ENCODE peak calls at places on chromosomes 2 and 18, in six cellular contexts. One of them, this sample, is unnamed.

GRCh38 chr2:186497928-186498327 is 11.9 kb downstream of the ZC3H15 start:
- DNase-seq in upper lobe of left lung: no peak
- DNase-seq in stomach: no peak
- DNase-seq in heart left ventricle: no peak
- DNase-seq in GM12878: no peak
- DNase-seq in K562: no peak
- DNase-seq in this sample: no peak

GRCh38 chr2:173427887-173428683 is 73.4 kb downstream of the CDCA7 start:
- DNase-seq in stomach: peak; percentile 70
- DNase-seq in heart left ventricle: peak; percentile 66
- DNase-seq in GM12878: no peak
- DNase-seq in upper lobe of left lung: no peak
- DNase-seq in K562: no peak
- DNase-seq in this sample: no peak

GRCh38 chr18:62325806-62326645 is 916 bp downstream of the TNFRSF11A start:
- DNase-seq in upper lobe of left lung: peak; percentile 86
- DNase-seq in GM12878: no peak
- DNase-seq in heart left ventricle: no peak
- DNase-seq in stomach: no peak
- DNase-seq in K562: no peak
- DNase-seq in this sample: no peak

GRCh38 chr2:26578581-26578980 is 62.6 kb downstream of the CIB4 start:
- DNase-seq in GM12878: no peak
- DNase-seq in stomach: no peak
- DNase-seq in heart left ventricle: no peak
- DNase-seq in K562: no peak
- DNase-seq in upper lobe of left lung: no peak
- DNase-seq in this sample: no peak

GRCh38 chr2:121085801-121086200 is 199.2 kb downstream of the TFCP2L1 start:
- DNase-seq in GM12878: no peak
- DNase-seq in stomach: peak; percentile 81
- DNase-seq in K562: no peak
- DNase-seq in upper lobe of left lung: no peak
- DNase-seq in heart left ventricle: no peak
- DNase-seq in this sample: no peak

GRCh38 chr2:56192664-56193305 is 9.0 kb downstream of the CCDC85A start:
- DNase-seq in K562: no peak
- DNase-seq in GM12878: no peak
- DNase-seq in upper lobe of left lung: peak; percentile 72
- DNase-seq in heart left ventricle: no peak
- DNase-seq in stomach: no peak
- DNase-seq in this sample: no peak

GRCh38 chr2:138610201-138610945 is 108.8 kb downstream of the SPOPL start:
- DNase-seq in heart left ventricle: no peak
- DNase-seq in stomach: no peak
- DNase-seq in K562: no peak
- DNase-seq in GM12878: no peak
- DNase-seq in upper lobe of left lung: no peak
- DNase-seq in this sample: no peak

GRCh38 chr2:43269706-43270105 is 43.3 kb upstream of the ZFP36L2 start:
- DNase-seq in GM12878: no peak
- DNase-seq in upper lobe of left lung: no peak
- DNase-seq in stomach: peak; percentile 28
- DNase-seq in heart left ventricle: peak; percentile 89
- DNase-seq in K562: no peak
- DNase-seq in this sample: no peak

GRCh38 chr2:127637236-127637630 is 8.7 kb upstream of the GPR17 start:
- DNase-seq in K562: no peak
- DNase-seq in upper lobe of left lung: peak; percentile 74
- DNase-seq in stomach: no peak
- DNase-seq in GM12878: no peak
- DNase-seq in heart left ventricle: no peak
- DNase-seq in this sample: no peak

GRCh38 chr2:24909555-24910177 is 10.4 kb downstream of the ADCY3 start:
- DNase-seq in GM12878: no peak
- DNase-seq in heart left ventricle: no peak
- DNase-seq in K562: no peak
- DNase-seq in upper lobe of left lung: no peak
- DNase-seq in stomach: no peak
- DNase-seq in this sample: no peak

GRCh38 chr2:43228341-43228751 is 1.9 kb upstream of the ZFP36L2 start:
- DNase-seq in upper lobe of left lung: no peak
- DNase-seq in K562: no peak
- DNase-seq in stomach: no peak
- DNase-seq in GM12878: no peak
- DNase-seq in heart left ventricle: no peak
- DNase-seq in this sample: no peak

GRCh38 chr18:55511277-55511676 is 76.7 kb downstream of the TCF4 start:
- DNase-seq in K562: no peak
- DNase-seq in heart left ventricle: no peak
- DNase-seq in stomach: no peak
- DNase-seq in upper lobe of left lung: no peak
- DNase-seq in GM12878: no peak
- DNase-seq in this sample: no peak

GRCh38 chr2:158300394-158300793 is 156.2 kb downstream of the CCDC148 start:
- DNase-seq in heart left ventricle: no peak
- DNase-seq in stomach: no peak
- DNase-seq in GM12878: no peak
- DNase-seq in K562: no peak
- DNase-seq in upper lobe of left lung: no peak
- DNase-seq in this sample: no peak

GRCh38 chr2:175062787-175063585 is 57.8 kb upstream of the CHN1 start:
- DNase-seq in stomach: no peak
- DNase-seq in heart left ventricle: no peak
- DNase-seq in GM12878: no peak
- DNase-seq in K562: no peak
- DNase-seq in upper lobe of left lung: no peak
- DNase-seq in this sample: no peak

GRCh38 chr18:8998481-8999217 is 103.8 kb upstream of the NDUFV2 start:
- DNase-seq in GM12878: no peak
- DNase-seq in heart left ventricle: no peak
- DNase-seq in K562: peak; percentile 40
- DNase-seq in stomach: no peak
- DNase-seq in upper lobe of left lung: no peak
- DNase-seq in this sample: no peak

GRCh38 chr2:196372276-196372809 is 201.0 kb upstream of the STK17B start:
- DNase-seq in K562: no peak
- DNase-seq in stomach: no peak
- DNase-seq in heart left ventricle: no peak
- DNase-seq in GM12878: no peak
- DNase-seq in upper lobe of left lung: no peak
- DNase-seq in this sample: no peak

GRCh38 chr2:237614151-237614720 is 13.2 kb upstream of the LRRFIP1 start:
- DNase-seq in stomach: no peak
- DNase-seq in K562: no peak
- DNase-seq in upper lobe of left lung: no peak
- DNase-seq in heart left ventricle: no peak
- DNase-seq in GM12878: no peak
- DNase-seq in this sample: no peak

GRCh38 chr18:58639751-58640427 is 11.0 kb upstream of the ALPK2 start:
- DNase-seq in stomach: no peak
- DNase-seq in heart left ventricle: no peak
- DNase-seq in K562: no peak
- DNase-seq in GM12878: no peak
- DNase-seq in upper lobe of left lung: no peak
- DNase-seq in this sample: no peak

GRCh38 chr2:178177066-178177679 is 17.1 kb upstream of the OSBPL6 start:
- DNase-seq in GM12878: no peak
- DNase-seq in K562: no peak
- DNase-seq in upper lobe of left lung: no peak
- DNase-seq in heart left ventricle: no peak
- DNase-seq in stomach: no peak
- DNase-seq in this sample: no peak

GRCh38 chr2:74867841-74868658 is 34.1 kb downstream of the HK2 start:
- DNase-seq in K562: no peak
- DNase-seq in heart left ventricle: no peak
- DNase-seq in GM12878: no peak
- DNase-seq in stomach: peak; percentile 71
- DNase-seq in upper lobe of left lung: no peak
- DNase-seq in this sample: no peak

GRCh38 chr2:74045454-74045853 is 60.7 kb downstream of the TET3 start:
- DNase-seq in GM12878: no peak
- DNase-seq in upper lobe of left lung: no peak
- DNase-seq in K562: no peak
- DNase-seq in heart left ventricle: no peak
- DNase-seq in stomach: no peak
- DNase-seq in this sample: no peak

GRCh38 chr18:26656401-26656943 is 108.1 kb upstream of the KCTD1 start:
- DNase-seq in K562: no peak
- DNase-seq in stomach: no peak
- DNase-seq in heart left ventricle: no peak
- DNase-seq in upper lobe of left lung: no peak
- DNase-seq in GM12878: no peak
- DNase-seq in this sample: no peak

GRCh38 chr18:26656944-26657536 is 108.7 kb upstream of the KCTD1 start:
- DNase-seq in upper lobe of left lung: peak; percentile 95
- DNase-seq in heart left ventricle: peak; percentile 86
- DNase-seq in GM12878: no peak
- DNase-seq in K562: no peak
- DNase-seq in stomach: peak; percentile 85
- DNase-seq in this sample: no peak

GRCh38 chr18:26654173-26655009 is 106.0 kb upstream of the KCTD1 start:
- DNase-seq in K562: no peak
- DNase-seq in upper lobe of left lung: no peak
- DNase-seq in stomach: no peak
- DNase-seq in heart left ventricle: no peak
- DNase-seq in GM12878: no peak
- DNase-seq in this sample: no peak

GRCh38 chr18:26655010-26655613 is 106.8 kb upstream of the KCTD1 start:
- DNase-seq in upper lobe of left lung: no peak
- DNase-seq in heart left ventricle: no peak
- DNase-seq in GM12878: no peak
- DNase-seq in stomach: no peak
- DNase-seq in K562: no peak
- DNase-seq in this sample: no peak

DNA sequence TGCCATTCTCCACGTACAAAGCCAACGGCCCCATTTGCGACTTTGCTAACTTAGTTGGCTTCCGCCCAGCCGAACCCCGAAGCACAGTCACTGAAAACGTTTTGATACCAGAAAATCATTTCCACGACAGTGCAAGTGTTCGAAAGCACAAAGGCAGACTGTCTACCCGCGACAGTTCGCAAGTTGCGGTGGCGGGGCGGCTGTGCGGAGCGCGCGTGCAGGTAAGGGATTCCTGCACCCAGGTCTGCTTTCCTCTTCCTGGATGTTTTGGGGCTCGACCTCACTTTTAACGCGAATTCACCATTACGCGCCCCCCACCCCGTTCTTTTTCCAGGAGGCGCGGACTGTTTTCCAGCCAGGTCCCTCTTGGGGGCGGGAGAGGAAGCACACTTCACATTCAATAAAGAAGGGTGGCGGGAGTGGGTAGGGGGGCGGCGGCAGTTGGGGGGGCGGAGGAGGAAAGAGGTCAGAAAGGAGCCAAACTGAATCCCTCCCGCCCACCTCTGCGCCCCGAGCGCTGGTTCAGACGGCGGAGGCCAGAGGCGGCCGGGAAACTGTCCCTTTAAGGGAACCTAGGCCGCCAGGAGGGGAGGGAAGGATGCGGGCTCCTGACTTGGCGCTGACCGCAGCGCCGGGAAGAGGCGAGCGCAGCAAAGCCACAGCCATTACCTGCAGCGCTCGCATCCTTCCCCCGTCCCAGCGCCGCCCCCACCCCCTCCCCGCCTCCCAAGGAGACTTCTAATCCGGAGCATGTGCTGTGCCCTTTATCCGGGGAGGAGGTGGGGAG is 107.5 kb upstream of the KCTD1 start:
- DNase-seq in K562: no peak
- DNase-seq in GM12878: no peak
- DNase-seq in stomach: peak; percentile 70
- DNase-seq in heart left ventricle: peak; percentile 68
- DNase-seq in upper lobe of left lung: peak; percentile 87
- DNase-seq in this sample: no peak
- TF ChIP-seq CTCF in K562: no peak
- TF ChIP-seq CTCF in GM12878: no peak
- TF ChIP-seq CTCF in stomach: peak; percentile 24
- TF ChIP-seq CTCF in heart left ventricle: no peak
- TF ChIP-seq CTCF in upper lobe of left lung: no peak
- TF ChIP-seq CTCF in this sample: no peak

GRCh38 chr18:35343936-35344735 is at the start of gene ZNF24:
- DNase-seq in stomach: peak; percentile 96
- DNase-seq in GM12878: peak; percentile 61
- DNase-seq in K562: peak; percentile 98
- DNase-seq in heart left ventricle: peak; percentile 97
- DNase-seq in upper lobe of left lung: peak; percentile 99
- DNase-seq in this sample: peak; percentile 77
- TF ChIP-seq POLR2A in stomach: peak; percentile 64
- TF ChIP-seq POLR2A in GM12878: peak; percentile 91
- TF ChIP-seq POLR2A in K562: peak; percentile 98
- TF ChIP-seq POLR2A in heart left ventricle: no peak
- TF ChIP-seq POLR2A in upper lobe of left lung: peak; percentile 88
- TF ChIP-seq POLR2A in this sample: peak; percentile 76

DNA sequence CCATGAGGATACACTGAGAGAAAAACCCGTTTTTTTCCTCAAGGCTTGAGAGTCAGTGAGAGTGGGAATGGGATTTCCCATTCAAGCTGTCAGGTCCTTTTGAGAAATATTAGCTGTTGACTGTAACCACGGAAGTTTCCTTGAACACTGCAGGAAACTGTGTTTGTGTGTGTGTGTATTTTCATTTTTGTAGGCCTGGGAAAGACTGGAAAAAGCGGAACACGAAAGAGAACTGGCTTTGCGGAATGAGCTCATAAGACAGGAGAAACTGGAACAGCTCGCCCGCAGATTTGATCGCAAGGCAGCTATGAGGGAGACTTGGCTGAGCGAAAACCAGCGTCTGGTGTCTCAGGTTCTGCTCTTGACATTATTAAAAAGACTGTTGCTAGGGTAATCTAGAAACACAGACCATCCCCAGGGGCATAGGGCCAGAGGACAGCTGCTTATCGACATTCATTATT is 98.8 kb upstream of the EML6 start:
- DNase-seq in GM12878: no peak
- DNase-seq in stomach: no peak
- DNase-seq in upper lobe of left lung: no peak
- DNase-seq in heart left ventricle: peak; percentile 66
- DNase-seq in K562: no peak
- DNase-seq in this sample: no peak
- H3K4me1 ChIP-seq in GM12878: no peaks in the 10 kb centered on the region
- H3K4me1 ChIP-seq in stomach: peaks cover 7% of the 10 kb centered on the region
- H3K4me1 ChIP-seq in upper lobe of left lung: peaks cover 30% of the 10 kb centered on the region
- H3K4me1 ChIP-seq in heart left ventricle: peaks cover 32% of the 10 kb centered on the region
- H3K4me1 ChIP-seq in K562: no peaks in the 10 kb centered on the region
- H3K4me1 ChIP-seq in this sample: peaks cover 17% of the 10 kb centered on the region

GRCh38 chr2:37343537-37344434 is 644 bp upstream of the QPCT start:
- DNase-seq in heart left ventricle: peak; percentile 47
- DNase-seq in K562: no peak
- DNase-seq in GM12878: no peak
- DNase-seq in stomach: no peak
- DNase-seq in upper lobe of left lung: no peak
- DNase-seq in this sample: no peak
- TF ChIP-seq CTCF in heart left ventricle: peak; percentile 21
- TF ChIP-seq CTCF in K562: no peak
- TF ChIP-seq CTCF in GM12878: no peak
- TF ChIP-seq CTCF in stomach: no peak
- TF ChIP-seq CTCF in upper lobe of left lung: no peak
- TF ChIP-seq CTCF in this sample: peak; percentile 12